ENCODE peak calls at places on chromosomes 16 and 17, in eight cellular contexts. M is breast epithelium, A is fibroblast of lung, Q is A549, J is lung, I is progenitor cell of endocrine pancreas, T is heart left ventricle, C is left ventricle myocardium inferior. G is an unnamed sample.

GRCh38 chr16:10547708-10548107 is 32.7 kb downstream of the EMP2 start:
- DNase-seq in A (no peak), J (no peak), C (no peak), Q (no peak), T (no peak), I (no peak), M (no peak), G (no peak)

GRCh38 chr16:81623365-81624102 is 155.6 kb upstream of the PLCG2 start:
- DNase-seq in M (no peak), C (no peak), I (no peak), J (no peak), A (no peak), T (peak), Q (peak), G (no peak)

GRCh38 chr17:68238894-68239293 is 8.9 kb upstream of the AMZ2 start:
- DNase-seq in T (no peak), J (no peak), Q (no peak), A (no peak), M (no peak), I (no peak), C (no peak), G (no peak)

GRCh38 chr16:13845232-13845631 is 74.7 kb upstream of the ERCC4 start:
- DNase-seq in I (no peak), A (no peak), J (no peak), Q (no peak), C (no peak), T (no peak), M (no peak), G (no peak)

GRCh38 chr17:50863221-50863843 is 2.8 kb downstream of the TOB1 start:
- DNase-seq in C (no peak), Q (no peak), J (peak), I (no peak), T (no peak), M (no peak), A (no peak), G (no peak)

GRCh38 chr17:51869387-51869786 is 289.1 kb downstream of the CA10 start:
- DNase-seq in C (no peak), Q (no peak), T (no peak), M (no peak), J (no peak), I (peak), A (peak), G (no peak)

GRCh38 chr17:59746849-59747445 is 39.5 kb downstream of the VMP1 start:
- DNase-seq in Q (peak), I (no peak), A (peak), M (no peak), C (no peak), J (no peak), T (no peak), G (no peak)

GRCh38 chr17:31072186-31072585 is 22.6 kb upstream of the NF1 start:
- DNase-seq in T (no peak), C (no peak), Q (no peak), M (peak), A (peak), I (no peak), J (no peak), G (no peak)

GRCh38 chr17:57604771-57605733 is 140.0 kb downstream of the CCDC182 start:
- DNase-seq in I (no peak), C (peak), A (peak), J (no peak), M (no peak), Q (no peak), T (no peak), G (peak)

GRCh38 chr17:21204923-21205322 is 9.0 kb downstream of the TMEM11 start:
- DNase-seq in Q (no peak), T (no peak), C (no peak), M (no peak), A (no peak), I (no peak), J (no peak), G (no peak)

GRCh38 chr17:78952706-78953105 is 27.0 kb downstream of the LGALS3BP start:
- DNase-seq in I (no peak), Q (no peak), T (no peak), C (no peak), A (no peak), M (no peak), J (no peak), G (no peak)

GRCh38 chr16:73369841-73370240 is 321.9 kb upstream of the ZFHX3 start:
- DNase-seq in Q (no peak), A (no peak), J (no peak), I (no peak), M (no peak), T (no peak), C (no peak), G (no peak)

GRCh38 chr17:36869441-36869840 is 67.8 kb upstream of the LHX1 start:
- DNase-seq in M (no peak), Q (no peak), I (no peak), T (no peak), J (no peak), C (no peak), A (no peak), G (no peak)

GRCh38 chr16:3695610-3696369 is 21.5 kb downstream of the TRAP1 start:
- DNase-seq in A (no peak), J (no peak), T (no peak), M (no peak), I (peak), Q (no peak), C (no peak), G (no peak)

GRCh38 chr17:77516902-77517301 is 376.1 kb downstream of the SEC14L1 start:
- DNase-seq in Q (no peak), C (no peak), J (no peak), M (no peak), T (no peak), I (no peak), A (peak), G (no peak)

GRCh38 chr17:45397796-45398195 is 34.9 kb downstream of the ARHGAP27 start:
- DNase-seq in Q (no peak), M (no peak), T (no peak), J (no peak), I (no peak), C (no peak), A (no peak), G (no peak)

GRCh38 chr17:22669721-22670120 is 977.4 kb downstream of the KCNJ18 start:
- DNase-seq in T (no peak), C (no peak), A (no peak), J (no peak), Q (no peak), M (no peak), I (no peak), G (no peak)

GRCh38 chr17:14903810-14904209 is 361.3 kb downstream of the PMP22 start:
- DNase-seq in Q (no peak), J (no peak), T (no peak), M (no peak), C (no peak), A (peak), I (no peak), G (no peak)

GRCh38 chr16:49757744-49758069 is 98.2 kb downstream of the ZNF423 start:
- DNase-seq in C (no peak), Q (no peak), I (no peak), M (no peak), T (no peak), A (no peak), J (no peak), G (no peak)

GRCh38 chr16:56211471-56211944 is 20.2 kb downstream of the GNAO1 start:
- DNase-seq in M (no peak), C (no peak), T (no peak), A (no peak), J (no peak), I (no peak), Q (no peak), G (no peak)

DNA sequence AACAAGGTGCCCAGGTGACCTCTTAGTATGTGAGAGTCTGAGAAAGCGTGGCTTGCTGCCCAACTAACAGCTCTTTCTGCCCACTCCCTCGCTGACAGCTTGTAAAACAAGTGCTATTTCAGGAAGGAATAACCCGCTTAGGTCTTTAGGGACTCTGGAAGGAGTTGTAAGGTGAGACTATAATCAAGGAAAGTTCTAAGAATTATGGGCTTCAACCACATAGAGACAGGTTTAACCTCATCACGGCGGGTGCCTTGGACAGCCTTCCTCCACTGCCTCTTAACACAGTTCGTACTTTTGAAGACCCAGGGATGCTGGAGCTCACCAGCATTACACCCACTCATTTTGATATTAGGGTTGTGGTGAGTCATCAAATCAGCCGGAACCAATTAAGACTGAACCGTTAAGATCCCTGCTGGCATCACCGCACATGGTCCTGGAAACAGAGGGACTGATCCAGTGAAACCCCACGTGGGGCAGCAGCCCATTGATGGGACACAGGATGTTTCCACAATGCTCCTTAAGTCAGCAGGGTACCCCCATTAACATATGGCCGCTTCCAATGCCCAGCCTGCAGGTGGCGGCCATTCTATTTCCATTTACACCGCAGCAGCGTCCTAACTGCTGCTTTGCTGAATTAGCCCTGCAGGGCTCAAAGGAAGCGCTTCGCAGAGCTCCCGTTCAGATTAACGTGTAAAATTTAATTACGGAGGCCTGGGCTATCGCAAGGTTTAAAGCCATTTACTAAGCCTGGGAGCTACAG is 176.6 kb upstream of the SDK2 start:
- DNase-seq in I (no peak), Q (no peak), T (no peak), C (no peak), J (no peak), M (no peak), A (peak), G (no peak)
- TF ChIP-seq CTCF in I (peak), Q (no peak), T (peak), C (peak), J (peak), M (no peak), A (no peak), G (no peak)

DNA sequence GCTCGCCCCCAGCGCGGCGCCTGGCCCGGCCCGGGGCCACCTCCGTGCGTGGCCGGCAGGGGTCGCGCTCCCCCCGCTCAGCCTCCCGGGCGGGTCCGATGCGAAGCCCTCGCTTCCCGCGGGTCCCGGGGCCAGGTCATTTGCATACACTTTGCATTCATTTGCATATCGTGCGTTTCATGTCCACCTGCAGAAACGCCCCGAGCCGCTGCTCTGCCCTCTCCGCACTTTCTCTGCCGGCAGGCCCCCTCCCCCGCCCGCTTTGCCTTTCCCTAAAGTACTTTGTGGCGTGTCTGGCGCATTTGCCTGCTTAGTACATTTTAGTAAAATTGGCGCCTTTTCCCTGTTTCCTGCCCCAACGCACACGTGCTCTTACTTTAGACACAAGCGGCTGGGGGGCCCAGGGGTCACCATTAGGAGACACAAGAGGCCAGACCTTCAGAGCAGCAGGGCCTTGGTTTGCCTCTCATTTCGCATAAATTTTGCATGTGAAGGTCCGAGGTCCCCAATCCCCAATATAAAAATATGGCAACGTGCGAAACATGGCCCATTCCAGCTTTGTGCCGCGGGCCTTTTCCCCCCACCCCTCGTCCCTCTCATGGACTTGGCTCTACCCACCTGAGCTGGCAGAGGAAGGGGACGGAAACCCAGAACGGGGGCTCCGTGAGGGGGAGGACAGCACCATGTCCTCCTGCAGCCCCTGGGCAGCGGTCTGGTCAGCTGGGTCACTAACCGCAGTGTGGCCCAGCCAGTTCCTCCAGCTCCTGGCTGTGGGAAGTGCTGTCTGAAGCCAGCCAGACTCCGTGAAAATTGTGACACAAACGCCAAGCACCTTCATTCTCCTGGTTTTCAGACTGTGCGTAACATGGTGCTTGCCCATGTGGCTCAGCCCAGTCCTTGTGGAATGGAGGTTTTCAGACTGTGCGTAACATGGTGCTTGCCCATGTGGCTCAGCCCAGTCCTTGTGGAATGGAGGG is 34.8 kb downstream of the CBFA2T3 start:
- DNase-seq in I (peak), C (peak), Q (peak), M (no peak), J (peak), T (peak), A (no peak), G (no peak)
- TF ChIP-seq CTCF in I (peak), C (peak), Q (peak), M (peak), J (peak), T (peak), A (no peak), G (peak)

DNA sequence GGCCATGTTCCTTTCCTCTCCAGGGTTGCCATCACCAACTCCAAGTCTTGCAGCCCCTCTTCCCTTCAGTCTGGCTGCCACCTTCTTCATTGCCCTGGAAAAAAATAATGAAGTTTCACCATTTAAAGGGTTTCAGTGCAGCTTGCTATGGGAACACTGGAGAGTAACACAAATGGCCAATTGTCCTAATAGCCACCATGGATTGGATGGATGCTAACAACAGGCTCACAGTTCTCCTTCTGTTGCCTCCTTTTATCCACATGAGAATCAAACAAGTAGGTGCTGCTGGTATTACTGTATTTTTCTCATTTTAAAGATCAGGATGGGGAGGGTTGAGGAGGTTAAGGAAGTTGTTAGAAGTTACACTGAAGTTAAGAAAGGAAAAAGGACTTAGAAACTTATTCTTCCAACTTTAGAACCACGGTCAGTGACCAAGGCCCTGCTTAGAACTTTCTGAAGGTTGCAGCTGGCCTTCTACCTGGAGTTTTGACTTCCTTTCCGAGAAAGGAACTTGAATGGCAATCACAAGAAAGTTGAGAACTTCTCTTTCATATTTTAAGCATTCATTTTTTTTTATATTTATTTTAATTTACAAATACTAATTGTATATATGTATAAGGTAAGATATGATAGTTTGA is 198.0 kb upstream of the MAF start:
- DNase-seq in M (no peak), C (no peak), I (no peak), T (no peak), Q (no peak), A (no peak), J (no peak), G (no peak)
- TF ChIP-seq CTCF in M (no peak), C (no peak), I (no peak), T (no peak), Q (no peak), A (no peak), J (no peak), G (no peak)

DNA sequence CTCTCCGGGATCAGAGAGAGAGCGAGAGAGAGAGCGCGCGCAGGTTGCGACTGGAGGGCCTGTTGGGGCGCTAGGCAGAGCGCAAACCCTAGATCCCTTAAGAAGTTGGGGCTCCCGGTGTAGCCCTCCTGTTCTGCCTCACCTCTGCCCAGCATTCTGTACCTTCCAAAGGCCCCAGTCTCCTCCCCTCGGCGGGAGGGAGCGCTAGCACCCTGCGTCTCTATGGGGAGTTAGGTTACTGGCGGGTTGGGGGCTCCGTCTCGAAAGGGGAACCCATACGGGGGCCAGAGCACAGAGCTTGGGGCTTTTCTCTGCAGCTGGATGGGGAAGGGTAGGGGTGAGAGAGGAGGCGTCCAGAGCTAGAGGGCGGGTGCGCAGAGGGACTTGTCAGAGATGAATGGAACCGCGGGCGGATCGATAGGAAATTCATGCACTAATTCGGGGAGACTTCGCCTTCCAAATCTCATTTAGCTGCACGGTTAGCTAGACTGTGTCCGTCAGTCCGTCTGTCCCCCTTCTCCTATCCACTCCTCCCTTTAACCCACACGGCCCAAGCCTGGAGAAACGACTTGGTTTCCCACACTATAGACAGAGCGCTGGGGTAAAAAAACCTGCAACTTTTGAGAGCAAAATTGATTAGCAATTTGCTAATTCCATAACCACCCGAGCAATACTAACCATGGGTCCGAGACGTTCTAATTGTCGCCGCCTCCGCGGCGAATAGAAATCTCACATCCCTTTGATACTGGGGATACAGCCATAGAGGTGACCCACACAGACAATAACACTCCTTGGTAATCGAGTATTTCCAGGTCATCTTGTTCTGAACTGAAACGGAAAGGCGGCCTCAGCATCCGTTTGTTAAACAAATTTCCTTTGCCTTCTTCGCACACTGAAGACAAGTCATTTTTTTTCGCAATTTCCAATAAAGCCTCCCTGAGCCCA is 738 bp upstream of the HOXB4 start:
- DNase-seq in Q (no peak), J (no peak), M (no peak), A (peak), I (no peak), T (no peak), C (no peak), G (no peak)
- TF ChIP-seq CTCF in Q (no peak), J (no peak), M (no peak), A (peak), I (no peak), T (no peak), C (no peak), G (no peak)

GRCh38 chr16:76268824-76269223 is 8.4 kb upstream of the CNTNAP4 start:
- DNase-seq in C (no peak), J (no peak), I (no peak), M (no peak), A (no peak), Q (no peak), T (no peak), G (no peak)

GRCh38 chr16:76265434-76266045 is 11.7 kb upstream of the CNTNAP4 start:
- DNase-seq in A (peak), I (no peak), T (no peak), C (no peak), J (no peak), M (no peak), Q (peak), G (no peak)
- TF ChIP-seq CTCF in A (peak), I (peak), T (peak), C (peak), J (no peak), M (no peak), Q (no peak), G (no peak)

GRCh38 chr16:66197668-66198278 is 168.7 kb upstream of the CDH5 start:
- DNase-seq in J (peak), T (no peak), C (no peak), Q (no peak), A (no peak), I (no peak), M (no peak), G (no peak)
- TF ChIP-seq CTCF in J (no peak), T (no peak), C (no peak), Q (no peak), A (no peak), I (no peak), M (no peak), G (no peak)

DNA sequence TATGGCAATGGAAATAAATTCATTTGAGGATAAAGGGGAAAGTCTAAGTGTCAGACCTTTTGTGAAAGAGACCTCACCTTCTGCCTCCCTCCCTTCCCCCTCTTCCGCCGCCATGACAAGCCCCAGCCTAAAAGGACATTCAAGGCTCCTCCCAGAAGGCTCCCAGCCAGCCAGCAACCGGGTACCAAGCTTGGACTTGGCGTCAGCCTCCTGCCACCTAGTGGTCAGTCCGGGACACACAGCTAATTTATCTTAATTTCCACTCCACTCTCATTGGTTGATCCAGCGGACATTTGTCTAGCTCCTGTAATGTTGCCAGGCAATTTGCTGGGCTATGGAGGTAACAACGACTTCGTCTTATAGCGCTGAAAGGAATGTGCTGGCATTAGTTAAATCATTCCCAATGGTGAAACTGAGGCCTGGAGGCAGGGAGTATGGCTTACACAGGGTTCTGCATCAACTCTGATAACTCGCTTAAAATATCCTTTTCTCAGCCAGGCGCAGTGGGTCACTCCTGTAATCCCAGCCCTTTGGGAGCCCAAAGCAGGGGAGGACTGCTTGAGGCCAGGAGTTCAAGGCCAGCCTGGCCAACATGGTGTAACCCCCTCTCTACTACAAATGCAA is 19.3 kb upstream of the CLEC3A start:
- DNase-seq in J (peak), M (peak), Q (peak), C (peak), A (peak), T (peak), I (peak), G (peak)
- TF ChIP-seq CTCF in J (peak), M (peak), Q (peak), C (peak), A (peak), T (peak), I (peak), G (peak)

G was measured in uterus.